ENCODE peak calls at places on chromosomes 1 and 21, in nine cellular contexts. One of them, this sample, is unnamed.

GRCh38 chr1:90936731-90937130 is 85.1 kb downstream of the ZNF644 start:
- DNase-seq in lung microvascular endothelial cell: no peak
- DNase-seq in activated gamma-delta T cell treated with Interleukin-2 at 50 U/mL for 16 hours: no peak
- DNase-seq in C1 segment of cervical spinal cord: no peak
- DNase-seq in hepatic stellate cell: no peak
- DNase-seq in substantia nigra: no peak
- DNase-seq in T-helper 9 cell: no peak
- DNase-seq in heart left ventricle: no peak
- DNase-seq in left colon: no peak
- DNase-seq in this sample: no peak

GRCh38 chr1:162168261-162168660 is 98.8 kb downstream of the NOS1AP start:
- DNase-seq in C1 segment of cervical spinal cord: peak; percentile 46
- DNase-seq in activated gamma-delta T cell treated with Interleukin-2 at 50 U/mL for 16 hours: no peak
- DNase-seq in substantia nigra: no peak
- DNase-seq in T-helper 9 cell: no peak
- DNase-seq in heart left ventricle: no peak
- DNase-seq in lung microvascular endothelial cell: no peak
- DNase-seq in left colon: no peak
- DNase-seq in hepatic stellate cell: no peak
- DNase-seq in this sample: no peak

GRCh38 chr1:11285883-11286734 is 13.1 kb downstream of the UBIAD1 start:
- DNase-seq in T-helper 9 cell: no peak
- DNase-seq in hepatic stellate cell: peak; percentile 31
- DNase-seq in left colon: no peak
- DNase-seq in substantia nigra: no peak
- DNase-seq in lung microvascular endothelial cell: peak; percentile 25
- DNase-seq in activated gamma-delta T cell treated with Interleukin-2 at 50 U/mL for 16 hours: no peak
- DNase-seq in heart left ventricle: no peak
- DNase-seq in C1 segment of cervical spinal cord: no peak
- DNase-seq in this sample: no peak

GRCh38 chr21:34336245-34336644 is 27.6 kb upstream of the KCNE2 start:
- DNase-seq in T-helper 9 cell: no peak
- DNase-seq in left colon: no peak
- DNase-seq in activated gamma-delta T cell treated with Interleukin-2 at 50 U/mL for 16 hours: no peak
- DNase-seq in heart left ventricle: no peak
- DNase-seq in substantia nigra: no peak
- DNase-seq in lung microvascular endothelial cell: no peak
- DNase-seq in C1 segment of cervical spinal cord: no peak
- DNase-seq in hepatic stellate cell: no peak
- DNase-seq in this sample: no peak

GRCh38 chr1:228096416-228097332 is 6.5 kb downstream of the C1orf35 start:
- DNase-seq in activated gamma-delta T cell treated with Interleukin-2 at 50 U/mL for 16 hours: no peak
- DNase-seq in hepatic stellate cell: no peak
- DNase-seq in substantia nigra: no peak
- DNase-seq in lung microvascular endothelial cell: no peak
- DNase-seq in heart left ventricle: no peak
- DNase-seq in T-helper 9 cell: no peak
- DNase-seq in left colon: no peak
- DNase-seq in C1 segment of cervical spinal cord: no peak
- DNase-seq in this sample: no peak

GRCh38 chr1:112359961-112360767 is 35.9 kb upstream of the CTTNBP2NL start:
- DNase-seq in left colon: peak; percentile 88
- DNase-seq in substantia nigra: peak; percentile 47
- DNase-seq in lung microvascular endothelial cell: peak; percentile 3
- DNase-seq in hepatic stellate cell: peak; percentile 67
- DNase-seq in T-helper 9 cell: no peak
- DNase-seq in C1 segment of cervical spinal cord: peak; percentile 80
- DNase-seq in activated gamma-delta T cell treated with Interleukin-2 at 50 U/mL for 16 hours: no peak
- DNase-seq in heart left ventricle: peak; percentile 43
- DNase-seq in this sample: no peak

GRCh38 chr1:234973426-234974250 is 155.0 kb downstream of the TOMM20 start:
- DNase-seq in T-helper 9 cell: no peak
- DNase-seq in lung microvascular endothelial cell: no peak
- DNase-seq in hepatic stellate cell: no peak
- DNase-seq in left colon: peak; percentile 76
- DNase-seq in activated gamma-delta T cell treated with Interleukin-2 at 50 U/mL for 16 hours: no peak
- DNase-seq in C1 segment of cervical spinal cord: no peak
- DNase-seq in heart left ventricle: no peak
- DNase-seq in substantia nigra: no peak
- DNase-seq in this sample: no peak

GRCh38 chr1:111989531-111990025 is at the start of gene KCND3:
- DNase-seq in C1 segment of cervical spinal cord: peak; percentile 52
- DNase-seq in heart left ventricle: peak; percentile 55
- DNase-seq in substantia nigra: no peak
- DNase-seq in lung microvascular endothelial cell: peak; percentile 29
- DNase-seq in left colon: no peak
- DNase-seq in hepatic stellate cell: peak; percentile 41
- DNase-seq in activated gamma-delta T cell treated with Interleukin-2 at 50 U/mL for 16 hours: no peak
- DNase-seq in T-helper 9 cell: no peak
- DNase-seq in this sample: peak; percentile 54

GRCh38 chr1:175493999-175494336 is 249.4 kb downstream of the TNR start:
- DNase-seq in substantia nigra: no peak
- DNase-seq in lung microvascular endothelial cell: no peak
- DNase-seq in C1 segment of cervical spinal cord: peak; percentile 61
- DNase-seq in T-helper 9 cell: no peak
- DNase-seq in heart left ventricle: no peak
- DNase-seq in activated gamma-delta T cell treated with Interleukin-2 at 50 U/mL for 16 hours: no peak
- DNase-seq in hepatic stellate cell: no peak
- DNase-seq in left colon: no peak
- DNase-seq in this sample: peak; percentile 21

GRCh38 chr1:12177999-12178441 is 11.2 kb downstream of the TNFRSF1B start:
- DNase-seq in substantia nigra: no peak
- DNase-seq in activated gamma-delta T cell treated with Interleukin-2 at 50 U/mL for 16 hours: peak; percentile 94
- DNase-seq in lung microvascular endothelial cell: peak; percentile 82
- DNase-seq in T-helper 9 cell: peak; percentile 94
- DNase-seq in left colon: no peak
- DNase-seq in C1 segment of cervical spinal cord: peak; percentile 18
- DNase-seq in heart left ventricle: peak; percentile 82
- DNase-seq in hepatic stellate cell: peak; percentile 89
- DNase-seq in this sample: no peak

GRCh38 chr1:208335386-208335785 is 91.2 kb upstream of the PLXNA2 start:
- DNase-seq in heart left ventricle: no peak
- DNase-seq in C1 segment of cervical spinal cord: no peak
- DNase-seq in T-helper 9 cell: no peak
- DNase-seq in activated gamma-delta T cell treated with Interleukin-2 at 50 U/mL for 16 hours: no peak
- DNase-seq in substantia nigra: no peak
- DNase-seq in left colon: no peak
- DNase-seq in hepatic stellate cell: no peak
- DNase-seq in lung microvascular endothelial cell: no peak
- DNase-seq in this sample: no peak

GRCh38 chr1:45272943-45273342 is 53.8 kb upstream of the HPDL start:
- DNase-seq in lung microvascular endothelial cell: peak; percentile 85
- DNase-seq in heart left ventricle: no peak
- DNase-seq in left colon: no peak
- DNase-seq in T-helper 9 cell: no peak
- DNase-seq in activated gamma-delta T cell treated with Interleukin-2 at 50 U/mL for 16 hours: no peak
- DNase-seq in substantia nigra: no peak
- DNase-seq in C1 segment of cervical spinal cord: no peak
- DNase-seq in hepatic stellate cell: peak; percentile 81
- DNase-seq in this sample: no peak

GRCh38 chr1:47757226-47757975 is 239.8 kb downstream of the TRABD2B start:
- DNase-seq in heart left ventricle: no peak
- DNase-seq in C1 segment of cervical spinal cord: no peak
- DNase-seq in substantia nigra: no peak
- DNase-seq in T-helper 9 cell: no peak
- DNase-seq in hepatic stellate cell: no peak
- DNase-seq in lung microvascular endothelial cell: no peak
- DNase-seq in activated gamma-delta T cell treated with Interleukin-2 at 50 U/mL for 16 hours: no peak
- DNase-seq in left colon: no peak
- DNase-seq in this sample: no peak

GRCh38 chr21:22556829-22557228 is 1558.6 kb downstream of the NCAM2 start:
- DNase-seq in lung microvascular endothelial cell: no peak
- DNase-seq in left colon: no peak
- DNase-seq in heart left ventricle: no peak
- DNase-seq in activated gamma-delta T cell treated with Interleukin-2 at 50 U/mL for 16 hours: no peak
- DNase-seq in C1 segment of cervical spinal cord: no peak
- DNase-seq in T-helper 9 cell: no peak
- DNase-seq in substantia nigra: no peak
- DNase-seq in hepatic stellate cell: no peak
- DNase-seq in this sample: no peak

GRCh38 chr1:108557311-108557710 is 2.6 kb upstream of the EEIG2 start:
- DNase-seq in hepatic stellate cell: no peak
- DNase-seq in left colon: no peak
- DNase-seq in activated gamma-delta T cell treated with Interleukin-2 at 50 U/mL for 16 hours: no peak
- DNase-seq in heart left ventricle: peak; percentile 23
- DNase-seq in lung microvascular endothelial cell: no peak
- DNase-seq in substantia nigra: no peak
- DNase-seq in C1 segment of cervical spinal cord: no peak
- DNase-seq in T-helper 9 cell: no peak
- DNase-seq in this sample: no peak

GRCh38 chr1:244371294-244372141 is 80.2 kb downstream of the ADSS2 start:
- DNase-seq in T-helper 9 cell: no peak
- DNase-seq in hepatic stellate cell: no peak
- DNase-seq in left colon: peak; percentile 5
- DNase-seq in heart left ventricle: no peak
- DNase-seq in lung microvascular endothelial cell: no peak
- DNase-seq in C1 segment of cervical spinal cord: no peak
- DNase-seq in substantia nigra: no peak
- DNase-seq in activated gamma-delta T cell treated with Interleukin-2 at 50 U/mL for 16 hours: no peak
- DNase-seq in this sample: no peak

GRCh38 chr1:12511516-12512468 is 106.2 kb downstream of the DHRS3 start:
- DNase-seq in heart left ventricle: no peak
- DNase-seq in activated gamma-delta T cell treated with Interleukin-2 at 50 U/mL for 16 hours: no peak
- DNase-seq in T-helper 9 cell: no peak
- DNase-seq in left colon: no peak
- DNase-seq in C1 segment of cervical spinal cord: no peak
- DNase-seq in hepatic stellate cell: peak; percentile 19
- DNase-seq in lung microvascular endothelial cell: peak; percentile 45
- DNase-seq in substantia nigra: no peak
- DNase-seq in this sample: no peak

GRCh38 chr1:160708118-160708517 is 3.5 kb downstream of the CD48 start:
- DNase-seq in heart left ventricle: no peak
- DNase-seq in substantia nigra: no peak
- DNase-seq in C1 segment of cervical spinal cord: no peak
- DNase-seq in T-helper 9 cell: no peak
- DNase-seq in hepatic stellate cell: no peak
- DNase-seq in activated gamma-delta T cell treated with Interleukin-2 at 50 U/mL for 16 hours: no peak
- DNase-seq in left colon: no peak
- DNase-seq in lung microvascular endothelial cell: no peak
- DNase-seq in this sample: no peak

GRCh38 chr1:162387226-162388082 is 5.9 kb downstream of the C1orf226 start:
- DNase-seq in hepatic stellate cell: no peak
- DNase-seq in left colon: no peak
- DNase-seq in substantia nigra: no peak
- DNase-seq in lung microvascular endothelial cell: peak; percentile 12
- DNase-seq in heart left ventricle: no peak
- DNase-seq in C1 segment of cervical spinal cord: no peak
- DNase-seq in T-helper 9 cell: no peak
- DNase-seq in activated gamma-delta T cell treated with Interleukin-2 at 50 U/mL for 16 hours: no peak
- DNase-seq in this sample: no peak

GRCh38 chr1:26993237-26994019 is at the start of gene TRNP1:
- DNase-seq in activated gamma-delta T cell treated with Interleukin-2 at 50 U/mL for 16 hours: peak; percentile 51
- DNase-seq in hepatic stellate cell: peak; percentile 95
- DNase-seq in substantia nigra: no peak
- DNase-seq in lung microvascular endothelial cell: peak; percentile 82
- DNase-seq in heart left ventricle: peak; percentile 84
- DNase-seq in C1 segment of cervical spinal cord: peak; percentile 45
- DNase-seq in left colon: no peak
- DNase-seq in T-helper 9 cell: peak; percentile 64
- DNase-seq in this sample: peak; percentile 87

GRCh38 chr1:178938959-178939317 is 68.1 kb upstream of the ANGPTL1 start:
- DNase-seq in C1 segment of cervical spinal cord: peak; percentile 70
- DNase-seq in heart left ventricle: peak; percentile 87
- DNase-seq in substantia nigra: no peak
- DNase-seq in lung microvascular endothelial cell: peak; percentile 26
- DNase-seq in T-helper 9 cell: no peak
- DNase-seq in hepatic stellate cell: peak; percentile 50
- DNase-seq in activated gamma-delta T cell treated with Interleukin-2 at 50 U/mL for 16 hours: no peak
- DNase-seq in left colon: peak; percentile 67
- DNase-seq in this sample: no peak

GRCh38 chr21:35316933-35317332 is 267.8 kb upstream of the RUNX1 start:
- DNase-seq in left colon: no peak
- DNase-seq in heart left ventricle: no peak
- DNase-seq in lung microvascular endothelial cell: no peak
- DNase-seq in substantia nigra: no peak
- DNase-seq in T-helper 9 cell: no peak
- DNase-seq in C1 segment of cervical spinal cord: no peak
- DNase-seq in activated gamma-delta T cell treated with Interleukin-2 at 50 U/mL for 16 hours: no peak
- DNase-seq in hepatic stellate cell: peak; percentile 7
- DNase-seq in this sample: no peak

GRCh38 chr1:175872588-175872987 is 129.2 kb upstream of the TNR start:
- DNase-seq in lung microvascular endothelial cell: no peak
- DNase-seq in T-helper 9 cell: no peak
- DNase-seq in left colon: no peak
- DNase-seq in heart left ventricle: no peak
- DNase-seq in substantia nigra: no peak
- DNase-seq in hepatic stellate cell: no peak
- DNase-seq in C1 segment of cervical spinal cord: no peak
- DNase-seq in activated gamma-delta T cell treated with Interleukin-2 at 50 U/mL for 16 hours: no peak
- DNase-seq in this sample: peak; percentile 41

GRCh38 chr1:27257155-27257554 is 22.7 kb downstream of the WDTC1 start:
- DNase-seq in heart left ventricle: no peak
- DNase-seq in T-helper 9 cell: no peak
- DNase-seq in activated gamma-delta T cell treated with Interleukin-2 at 50 U/mL for 16 hours: no peak
- DNase-seq in lung microvascular endothelial cell: no peak
- DNase-seq in left colon: no peak
- DNase-seq in C1 segment of cervical spinal cord: no peak
- DNase-seq in substantia nigra: no peak
- DNase-seq in hepatic stellate cell: no peak
- DNase-seq in this sample: no peak

GRCh38 chr21:28150778-28151177 is 841.9 kb downstream of the LTN1 start:
- DNase-seq in activated gamma-delta T cell treated with Interleukin-2 at 50 U/mL for 16 hours: no peak
- DNase-seq in C1 segment of cervical spinal cord: no peak
- DNase-seq in hepatic stellate cell: no peak
- DNase-seq in T-helper 9 cell: no peak
- DNase-seq in lung microvascular endothelial cell: no peak
- DNase-seq in substantia nigra: no peak
- DNase-seq in heart left ventricle: no peak
- DNase-seq in left colon: no peak
- DNase-seq in this sample: no peak

GRCh38 chr21:34640858-34641257 is 25.9 kb upstream of the RCAN1 start:
- DNase-seq in C1 segment of cervical spinal cord: no peak
- DNase-seq in heart left ventricle: no peak
- DNase-seq in substantia nigra: no peak
- DNase-seq in activated gamma-delta T cell treated with Interleukin-2 at 50 U/mL for 16 hours: no peak
- DNase-seq in hepatic stellate cell: peak; percentile 67
- DNase-seq in T-helper 9 cell: no peak
- DNase-seq in lung microvascular endothelial cell: peak; percentile 82
- DNase-seq in left colon: no peak
- DNase-seq in this sample: no peak

This sample was measured in glutamatergic neuron.